ENCODE peak calls at places on chromosomes 13 and 19, in five cellular contexts. Q is IMR-90; F is nephron progenitor cell; U is ovary; T is CD8-positive, alpha-beta T cell. I is an unnamed sample.

GRCh38 chr19:20923077-20923871 is at the start of gene ZNF85:
- DNase-seq in T (peak; percentile 90), Q (peak; percentile 88), F (peak; percentile 83), U (peak; percentile 80), I (peak; percentile 41)

GRCh38 chr13:73250061-73250460 is 191.3 kb downstream of the KLF5 start:
- DNase-seq in T (no peak), F (no peak), Q (no peak), U (no peak), I (no peak)

GRCh38 chr13:111177803-111178389 is 62.8 kb downstream of the ARHGEF7 start:
- DNase-seq in T (no peak), Q (peak; percentile 81), U (no peak), F (no peak), I (no peak)

GRCh38 chr19:38841787-38842438 is 7.9 kb downstream of the HNRNPL start:
- DNase-seq in T (peak; percentile 69), F (no peak), Q (no peak), U (no peak), I (no peak)

GRCh38 chr13:110430391-110431338 is 123.6 kb downstream of the COL4A2 start:
- DNase-seq in U (no peak), F (no peak), Q (no peak), T (no peak), I (no peak)

GRCh38 chr19:5036733-5037681 is 68.1 kb downstream of the KDM4B start:
- DNase-seq in U (no peak), F (no peak), Q (peak; percentile 72), T (no peak), I (no peak)

GRCh38 chr13:75399879-75400217 is 82.1 kb downstream of the TBC1D4 start:
- DNase-seq in U (no peak), T (no peak), F (no peak), Q (no peak), I (no peak)

GRCh38 chr13:74751739-74752138 is 617.5 kb upstream of the KLF12 start:
- DNase-seq in Q (no peak), T (no peak), F (no peak), U (no peak), I (no peak)

GRCh38 chr13:66933527-66933926 is 296.6 kb downstream of the PCDH9 start:
- DNase-seq in F (no peak), U (no peak), T (no peak), Q (no peak), I (no peak)

GRCh38 chr13:23899555-23899954 is 2.3 kb upstream of the C1QTNF9B start:
- DNase-seq in F (peak; percentile 39), Q (peak; percentile 74), U (no peak), T (no peak), I (no peak)

GRCh38 chr13:94344126-94344863 is 135.2 kb downstream of the DCT start:
- DNase-seq in U (no peak), Q (peak; percentile 57), T (no peak), F (no peak), I (no peak)

GRCh38 chr13:94343243-94343585 is 136.3 kb downstream of the DCT start:
- DNase-seq in F (no peak), U (no peak), T (no peak), Q (peak; percentile 52), I (no peak)

GRCh38 chr13:94342436-94343242 is 136.8 kb downstream of the DCT start:
- DNase-seq in F (no peak), T (no peak), U (no peak), Q (no peak), I (no peak)

GRCh38 chr13:94346261-94347019 is 133.0 kb downstream of the DCT start:
- DNase-seq in F (no peak), T (no peak), Q (no peak), U (no peak), I (no peak)

GRCh38 chr13:94345374-94346195 is 133.9 kb downstream of the DCT start:
- DNase-seq in F (no peak), Q (peak; percentile 44), T (no peak), U (no peak), I (no peak)
- TF ChIP-seq CTCF in F (no peak), Q (no peak), T (peak; percentile 34), U (no peak), I (peak; percentile 33)

GRCh38 chr19:54096642-54097106 is 3.9 kb downstream of the OSCAR start:
- DNase-seq in F (no peak), T (peak; percentile 60), Q (peak; percentile 17), U (no peak), I (no peak)
- TF ChIP-seq CTCF in F (no peak), T (no peak), Q (peak; percentile 34), U (no peak), I (peak; percentile 34)

DNA sequence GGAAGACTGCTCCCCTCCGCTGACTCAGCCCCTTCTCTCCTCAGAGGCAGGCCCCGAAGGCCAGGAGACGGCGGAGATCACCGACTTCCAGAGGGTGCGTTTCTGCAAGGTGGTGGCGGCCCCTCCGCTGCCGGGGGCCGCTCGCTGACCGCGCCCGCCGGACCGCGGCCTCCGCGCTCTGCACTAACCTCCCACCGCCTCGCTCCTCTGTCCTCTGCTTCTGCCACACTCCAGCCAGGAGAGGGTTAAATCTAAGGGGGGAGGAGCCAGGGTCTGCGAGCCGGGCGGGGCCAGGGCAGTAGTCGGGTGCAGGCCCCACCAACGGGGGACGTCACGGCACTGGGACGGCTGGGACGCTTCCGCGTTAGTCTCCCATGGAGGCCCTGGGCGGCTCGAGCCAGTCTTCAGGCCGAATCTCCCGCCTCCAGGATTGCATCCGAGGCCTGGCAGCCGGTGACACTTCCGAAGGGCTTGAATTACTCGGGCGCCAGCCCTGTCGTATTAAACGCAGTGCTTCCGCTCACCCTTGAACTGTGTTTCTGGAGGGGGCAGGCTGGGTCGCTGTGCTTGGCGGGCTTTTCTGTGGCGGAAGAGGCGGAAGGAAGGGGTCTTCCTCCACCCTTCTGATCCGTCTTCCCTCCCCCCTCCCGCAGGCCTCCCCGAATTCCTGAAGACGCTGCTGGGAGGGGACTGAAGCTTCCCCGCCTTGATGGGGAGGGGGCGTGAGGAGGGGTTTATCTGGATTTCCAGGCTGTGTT is 1.2 kb upstream of the INAFM1 start:
- DNase-seq in U (peak; percentile 92), F (peak; percentile 89), T (peak; percentile 90), Q (peak; percentile 90), I (no peak)
- TF ChIP-seq CTCF in U (no peak), F (no peak), T (no peak), Q (peak; percentile 16), I (no peak)

GRCh38 chr13:91893040-91893439 is 494.6 kb downstream of the GPC5 start:
- DNase-seq in Q (no peak), F (no peak), U (no peak), T (no peak), I (no peak)

GRCh38 chr13:91894311-91894710 is 495.9 kb downstream of the GPC5 start:
- DNase-seq in F (no peak), U (no peak), T (no peak), Q (no peak), I (no peak)

DNA sequence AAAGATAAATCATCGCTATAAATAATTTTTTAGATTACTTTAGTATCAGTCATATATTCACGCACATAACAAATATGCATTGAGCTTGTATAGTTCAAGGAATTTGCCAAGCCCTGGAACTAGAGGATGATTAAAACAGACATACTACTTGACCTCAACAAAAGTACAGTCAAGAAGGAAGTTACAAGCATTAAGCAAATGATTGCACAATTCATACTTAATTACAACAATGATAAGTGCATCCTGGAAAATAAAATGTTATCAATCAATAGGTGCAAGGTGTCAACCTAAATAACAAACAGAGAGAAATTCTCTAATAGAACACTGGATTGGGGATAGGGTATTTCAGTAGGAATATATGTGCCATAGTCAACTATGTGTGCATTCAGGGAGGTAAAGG is 491.2 kb downstream of the GPC5 start:
- DNase-seq in Q (no peak), U (no peak), T (no peak), F (no peak), I (no peak)
- TF ChIP-seq CTCF in Q (no peak), U (no peak), T (no peak), F (no peak), I (no peak)

GRCh38 chr19:40403262-40403984 is 9.8 kb downstream of the PRX start:
- DNase-seq in T (peak; percentile 79), U (peak; percentile 86), Q (peak; percentile 84), F (peak; percentile 98), I (peak; percentile 94)
- TF ChIP-seq CTCF in T (no peak), U (no peak), Q (peak; percentile 6), F (no peak), I (no peak)

DNA sequence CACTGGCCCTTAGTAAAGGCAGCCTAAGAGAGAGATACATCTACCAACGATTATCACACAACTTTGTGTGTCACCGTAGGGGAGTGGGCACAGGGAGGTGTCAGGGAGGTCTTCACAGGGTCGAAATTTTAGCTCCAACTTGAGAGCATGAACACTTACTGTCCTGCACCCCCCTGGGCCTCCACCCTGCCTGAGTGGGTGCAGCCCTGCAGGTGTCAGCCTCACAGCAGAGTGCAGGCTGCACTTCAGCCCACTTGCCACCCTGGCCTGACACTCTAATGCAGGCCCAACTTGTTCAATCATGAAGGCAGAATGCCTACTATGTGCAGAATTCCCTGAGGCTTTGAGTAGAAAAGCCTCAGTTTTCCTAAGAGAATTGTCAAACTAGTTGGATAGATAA is 4.0 kb upstream of the SMAD9 start:
- DNase-seq in F (no peak), Q (no peak), T (no peak), U (no peak), I (no peak)
- TF ChIP-seq CTCF in F (no peak), Q (no peak), T (no peak), U (no peak), I (no peak)

GRCh38 chr19:9014809-9015208 is 4.6 kb upstream of the MUC16 start:
- DNase-seq in F (no peak), Q (no peak), U (no peak), T (no peak), I (no peak)
- TF ChIP-seq CTCF in F (no peak), Q (no peak), U (no peak), T (no peak), I (no peak)

I was measured in D721Med.